ENCODE peak calls at places on chromosomes 7 and 10, in seven cellular contexts. X is Right ventricle myocardium superior, R is NCI-H1436, I is RPMI7951, G is epithelial cell of esophagus, A is ACHN, H is HuH-7.5. K is an unnamed sample.

GRCh38 chr7:80826520-80827237 is 92.2 kb downstream of the SEMA3C start:
- DNase-seq in X (no peak), R (no peak), I (peak), G (peak), A (no peak), H (no peak), K (no peak)

GRCh38 chr7:6917258-6917657 is 91.2 kb upstream of the CCZ1B start:
- DNase-seq in X (peak), R (peak), I (no peak), G (no peak), A (no peak), H (no peak), K (no peak)

GRCh38 chr7:738723-739454 is 11.8 kb upstream of the PRKAR1B start:
- DNase-seq in X (no peak), R (no peak), I (no peak), G (no peak), A (no peak), H (no peak), K (no peak)

GRCh38 chr7:138816650-138817049 is 18.7 kb upstream of the ATP6V0A4 start:
- DNase-seq in X (no peak), R (no peak), I (no peak), G (no peak), A (no peak), H (no peak), K (no peak)

GRCh38 chr7:27107901-27108381 is 5.5 kb upstream of the HOXA2 start:
- DNase-seq in X (no peak), R (no peak), I (no peak), G (no peak), A (no peak), H (no peak), K (no peak)

GRCh38 chr10:484441-484924 is 205.0 kb downstream of the DIP2C start:
- DNase-seq in X (no peak), R (no peak), I (peak), G (peak), A (peak), H (no peak), K (no peak)

GRCh38 chr7:22386865-22387264 is 29.9 kb upstream of the RAPGEF5 start:
- DNase-seq in X (no peak), R (no peak), I (no peak), G (no peak), A (no peak), H (no peak), K (no peak)

GRCh38 chr7:20343211-20343610 is 12.5 kb downstream of the ITGB8 start:
- DNase-seq in X (no peak), R (no peak), I (peak), G (no peak), A (peak), H (no peak), K (no peak)

GRCh38 chr7:102064361-102065025 is 222.2 kb upstream of the SH2B2 start:
- DNase-seq in X (peak), R (no peak), I (peak), G (peak), A (peak), H (no peak), K (no peak)

GRCh38 chr7:22990588-22990949 is 23.4 kb downstream of the HYCC1 start:
- DNase-seq in X (no peak), R (no peak), I (peak), G (peak), A (peak), H (no peak), K (no peak)

GRCh38 chr10:3942930-3943489 is 158.0 kb upstream of the KLF6 start:
- DNase-seq in X (no peak), R (no peak), I (no peak), G (no peak), A (no peak), H (no peak), K (no peak)

GRCh38 chr10:47047577-47048532 is 136.6 kb downstream of the PTPN20 start:
- DNase-seq in X (peak), R (peak), I (peak), G (peak), A (peak), H (peak), K (peak)

GRCh38 chr10:46255696-46256355 is 31.0 kb upstream of the ANTXRL start:
- DNase-seq in X (peak), R (no peak), I (peak), G (peak), A (peak), H (peak), K (peak)

GRCh38 chr7:151299530-151299929 is 42.1 kb upstream of the NUB1 start:
- DNase-seq in X (no peak), R (no peak), I (no peak), G (no peak), A (no peak), H (no peak), K (no peak)

GRCh38 chr10:3778708-3779108 is 6.3 kb downstream of the KLF6 start:
- DNase-seq in X (no peak), R (no peak), I (no peak), G (no peak), A (no peak), H (no peak), K (no peak)

GRCh38 chr10:98510412-98510995 is 63.8 kb upstream of the HPS1 start:
- DNase-seq in X (no peak), R (no peak), I (peak), G (no peak), A (no peak), H (no peak), K (no peak)

GRCh38 chr10:6082496-6083395 is 6.1 kb upstream of the RBM17 start:
- DNase-seq in X (peak), R (no peak), I (no peak), G (no peak), A (no peak), H (no peak), K (no peak)

GRCh38 chr7:132380065-132380464 is 196.2 kb downstream of the PLXNA4 start:
- DNase-seq in X (peak), R (no peak), I (no peak), G (no peak), A (no peak), H (no peak), K (no peak)